ENCODE peak calls at places on chromosomes 11 and 22, in four cellular contexts. W is fibroblast of the aortic adventitia, O is heart right ventricle, R is colonic mucosa. P is an unnamed sample.

GRCh38 chr22:27801616-27802388 is at the start of gene MN1:
- DNase-seq in W (peak), O (peak), R (peak), P (peak)

GRCh38 chr11:10823152-10823579 is 14.4 kb upstream of the EIF4G2 start:
- DNase-seq in W (peak), O (no peak), R (no peak), P (no peak)

GRCh38 chr11:64333556-64333955 is 6.4 kb upstream of the CCDC88B start:
- DNase-seq in W (no peak), O (no peak), R (no peak), P (no peak)

GRCh38 chr11:30579348-30579747 is 6.8 kb downstream of the MPPED2 start:
- DNase-seq in W (no peak), O (no peak), R (no peak), P (no peak)

GRCh38 chr22:48980918-48981317 is 846.8 kb downstream of the BRD1 start:
- DNase-seq in W (no peak), O (no peak), R (no peak), P (no peak)

GRCh38 chr11:43951231-43951630 is 8.8 kb downstream of the C11orf96 start:
- DNase-seq in W (no peak), O (no peak), R (no peak), P (no peak)

GRCh38 chr22:24305260-24305692 is 34.6 kb downstream of the SPECC1L start:
- DNase-seq in W (peak), O (no peak), R (no peak), P (peak)

GRCh38 chr22:32245042-32245441 is 10.1 kb downstream of the SLC5A4 start:
- DNase-seq in W (no peak), O (no peak), R (no peak), P (no peak)

GRCh38 chr11:61957028-61957770 is 7.0 kb downstream of the BEST1 start:
- DNase-seq in W (no peak), O (no peak), R (no peak), P (no peak)

GRCh38 chr22:24486501-24486921 is 8.6 kb upstream of the UPB1 start:
- DNase-seq in W (peak), O (no peak), R (no peak), P (no peak)

GRCh38 chr11:58075781-58076180 is 45.0 kb downstream of the OR6Q1 start:
- DNase-seq in W (no peak), O (no peak), R (no peak), P (no peak)
- H3K4me3 ChIP-seq in W (no peak), O (no peak), R (no peak), P (no peak)

GRCh38 chr11:121656333-121657090 is 203.7 kb upstream of the SORL1-AS1 start:
- DNase-seq in W (no peak), O (no peak), R (no peak), P (no peak)
- H3K4me3 ChIP-seq in W (peak), O (peak), R (peak), P (no peak)

GRCh38 chr11:45843158-45843924 is 3.9 kb upstream of the CRY2 start:
- DNase-seq in W (peak), O (peak), R (peak), P (peak)
- H3K4me3 ChIP-seq in W (no peak), O (no peak), R (no peak), P (peak)

DNA sequence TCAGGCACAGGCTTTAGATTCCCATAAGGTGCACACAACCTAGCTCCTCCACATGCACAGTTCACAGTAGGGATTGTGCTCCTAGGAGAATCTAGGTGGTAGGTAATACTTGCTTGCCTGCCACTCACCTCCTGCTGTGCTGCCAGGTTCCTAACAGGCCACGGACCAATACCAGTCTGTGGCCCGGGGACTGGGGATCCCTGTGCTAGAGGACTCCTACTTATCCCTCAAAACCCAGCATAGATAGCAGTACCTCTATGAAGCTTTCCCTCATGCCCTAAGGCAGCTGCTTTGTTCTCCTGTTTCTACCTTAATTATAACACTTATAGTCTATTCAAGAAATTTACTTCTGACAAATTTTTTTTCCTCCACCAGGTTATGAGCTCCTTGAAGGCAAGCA is 36.7 kb downstream of the ARHGAP20 start:
- DNase-seq in W (no peak), O (no peak), R (no peak), P (no peak)
- H3K4me3 ChIP-seq in W (no peak), O (no peak), R (no peak), P (no peak)

GRCh38 chr11:102676086-102676485 is 29.5 kb downstream of the MMP27 start:
- DNase-seq in W (no peak), O (no peak), R (no peak), P (no peak)
- H3K4me3 ChIP-seq in W (no peak), O (no peak), R (no peak), P (no peak)

GRCh38 chr11:3942956-3943497 is 87.6 kb downstream of the STIM1 start:
- DNase-seq in W (peak), O (no peak), R (no peak), P (no peak)

GRCh38 chr11:3947084-3947483 is 91.6 kb downstream of the STIM1 start:
- DNase-seq in W (peak), O (peak), R (peak), P (peak)

GRCh38 chr11:3949132-3949531 is 93.7 kb downstream of the STIM1 start:
- DNase-seq in W (no peak), O (no peak), R (no peak), P (peak)

GRCh38 chr11:3944198-3944597 is 88.7 kb downstream of the STIM1 start:
- DNase-seq in W (peak), O (no peak), R (no peak), P (no peak)

GRCh38 chr11:3946445-3947017 is 91.1 kb downstream of the STIM1 start:
- DNase-seq in W (peak), O (no peak), R (no peak), P (no peak)
- H3K4me3 ChIP-seq in W (no peak), O (no peak), R (no peak), P (peak)

DNA sequence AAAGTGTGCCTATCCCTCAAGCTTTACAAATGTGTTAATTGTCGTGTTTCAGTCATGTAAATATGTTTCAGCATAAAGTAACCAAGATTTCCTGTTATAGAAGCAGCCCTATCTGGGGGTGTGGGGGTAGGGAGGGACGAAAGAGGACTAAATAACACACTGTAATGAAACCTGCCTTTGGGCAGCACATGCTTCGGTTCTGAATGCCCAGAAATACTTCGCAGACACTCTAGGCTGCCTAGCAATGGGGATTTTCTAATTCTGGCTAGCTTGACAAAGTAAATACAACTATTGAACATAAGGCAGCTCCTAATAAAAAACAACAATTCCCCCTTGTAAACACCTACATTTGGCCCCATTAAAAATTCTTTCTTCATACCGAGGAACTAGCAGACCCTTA is 42.4 kb downstream of the PAX6 start:
- DNase-seq in W (no peak), O (no peak), R (no peak), P (no peak)
- H3K4me3 ChIP-seq in W (no peak), O (no peak), R (no peak), P (no peak)

GRCh38 chr11:76653674-76654309 is 16.8 kb downstream of the LRRC32 start:
- DNase-seq in W (peak), O (peak), R (peak), P (no peak)
- H3K4me3 ChIP-seq in W (no peak), O (no peak), R (no peak), P (no peak)